ENCODE peak calls at places on chromosomes 2 and 18, in eight cellular contexts. C, Z, H, O, K, I, R and N are unnamed samples.

GRCh38 chr2:159202568-159203071 is 83.9 kb downstream of the WDSUB1 start:
- DNase-seq in C (peak), Z (no peak), H (peak), O (no peak), K (peak), I (no peak), R (no peak), N (peak)

GRCh38 chr2:154637426-154637825 is 61.1 kb upstream of the KCNJ3 start:
- DNase-seq in C (no peak), Z (no peak), H (no peak), O (no peak), K (no peak), I (no peak), R (no peak), N (no peak)

GRCh38 chr2:206415618-206416243 is 27.6 kb upstream of the ADAM23 start:
- DNase-seq in C (no peak), Z (no peak), H (no peak), O (no peak), K (no peak), I (no peak), R (peak), N (no peak)

GRCh38 chr2:222722327-222722946 is 51.0 kb downstream of the MOGAT1 start:
- DNase-seq in C (no peak), Z (no peak), H (peak), O (no peak), K (peak), I (no peak), R (no peak), N (peak)

GRCh38 chr2:10981941-10982381 is 70.2 kb downstream of the KCNF1 start:
- DNase-seq in C (no peak), Z (no peak), H (no peak), O (no peak), K (no peak), I (no peak), R (no peak), N (no peak)

GRCh38 chr2:223076573-223076972 is 24.6 kb downstream of the KCNE4 start:
- DNase-seq in C (no peak), Z (no peak), H (peak), O (no peak), K (peak), I (peak), R (no peak), N (peak)

GRCh38 chr2:128237081-128237534 is 81.6 kb downstream of the HS6ST1 start:
- DNase-seq in C (no peak), Z (no peak), H (peak), O (no peak), K (peak), I (no peak), R (no peak), N (no peak)

GRCh38 chr2:27496357-27497287 is at the start of gene GCKR:
- DNase-seq in C (no peak), Z (no peak), H (peak), O (no peak), K (peak), I (no peak), R (peak), N (no peak)

GRCh38 chr2:69154031-69154430 is 141.1 kb downstream of the ANTXR1 start:
- DNase-seq in C (no peak), Z (no peak), H (no peak), O (no peak), K (peak), I (no peak), R (no peak), N (peak)

GRCh38 chr2:33131820-33132219 is 185.1 kb downstream of the LTBP1 start:
- DNase-seq in C (no peak), Z (no peak), H (no peak), O (no peak), K (no peak), I (no peak), R (no peak), N (no peak)

GRCh38 chr18:40608220-40608619 is 1346.8 kb upstream of the PIK3C3 start:
- DNase-seq in C (no peak), Z (no peak), H (no peak), O (no peak), K (no peak), I (no peak), R (no peak), N (no peak)

GRCh38 chr2:60383421-60384117 is 169.9 kb downstream of the BCL11A start:
- DNase-seq in C (no peak), Z (no peak), H (no peak), O (no peak), K (no peak), I (no peak), R (no peak), N (no peak)

GRCh38 chr18:48769006-48769646 is 181.6 kb downstream of the SMAD7 start:
- DNase-seq in C (no peak), Z (no peak), H (no peak), O (no peak), K (no peak), I (no peak), R (no peak), N (no peak)

GRCh38 chr18:7608174-7608550 is 41.0 kb downstream of the PTPRM start:
- DNase-seq in C (no peak), Z (no peak), H (no peak), O (no peak), K (peak), I (no peak), R (no peak), N (peak)

GRCh38 chr2:120177011-120177621 is 46.1 kb downstream of the TMEM185B start:
- DNase-seq in C (no peak), Z (peak), H (no peak), O (peak), K (no peak), I (no peak), R (no peak), N (no peak)

GRCh38 chr2:28643911-28644334 is 107.7 kb upstream of the PPP1CB start:
- DNase-seq in C (no peak), Z (no peak), H (peak), O (no peak), K (peak), I (no peak), R (no peak), N (peak)

GRCh38 chr2:96202152-96202856 is 6.3 kb downstream of the STARD7 start:
- DNase-seq in C (no peak), Z (no peak), H (peak), O (no peak), K (no peak), I (no peak), R (no peak), N (no peak)

GRCh38 chr2:238655974-238656722 is 191.7 kb upstream of the TWIST2 start:
- DNase-seq in C (no peak), Z (no peak), H (no peak), O (no peak), K (no peak), I (peak), R (no peak), N (no peak)

GRCh38 chr2:20384949-20385348 is 34.3 kb upstream of the PUM2 start:
- DNase-seq in C (no peak), Z (no peak), H (no peak), O (no peak), K (no peak), I (no peak), R (no peak), N (no peak)

GRCh38 chr2:65204461-65205230 is 23.0 kb upstream of the ACTR2 start:
- DNase-seq in C (no peak), Z (peak), H (no peak), O (no peak), K (no peak), I (no peak), R (no peak), N (peak)

GRCh38 chr2:120995656-120996190 is 260.1 kb downstream of the GLI2 start:
- DNase-seq in C (no peak), Z (no peak), H (no peak), O (no peak), K (no peak), I (peak), R (no peak), N (no peak)

GRCh38 chr2:100767810-100768806 is 51.8 kb upstream of the NPAS2 start:
- DNase-seq in C (no peak), Z (no peak), H (no peak), O (no peak), K (no peak), I (no peak), R (no peak), N (no peak)

GRCh38 chr2:16900405-16901025 is 234.9 kb upstream of the CYRIA start:
- DNase-seq in C (peak), Z (no peak), H (no peak), O (peak), K (no peak), I (no peak), R (peak), N (no peak)

GRCh38 chr18:79927597-79928562 is 23.6 kb downstream of the SLC66A2 start:
- DNase-seq in C (peak), Z (no peak), H (no peak), O (no peak), K (no peak), I (no peak), R (no peak), N (no peak)

GRCh38 chr2:48218169-48218568 is 311.8 kb upstream of the STON1 start:
- DNase-seq in C (no peak), Z (no peak), H (no peak), O (no peak), K (no peak), I (no peak), R (no peak), N (no peak)

GRCh38 chr2:27281855-27282559 is at the start of gene TRIM54:
- DNase-seq in C (peak), Z (no peak), H (no peak), O (no peak), K (no peak), I (no peak), R (no peak), N (no peak)

GRCh38 chr2:158570869-158571268 is 114.1 kb downstream of the PKP4 start:
- DNase-seq in C (no peak), Z (no peak), H (no peak), O (no peak), K (no peak), I (no peak), R (no peak), N (no peak)

GRCh38 chr2:241884951-241885700 is 15.6 kb downstream of the RTP5 start:
- DNase-seq in C (no peak), Z (no peak), H (no peak), O (no peak), K (no peak), I (no peak), R (no peak), N (no peak)

GRCh38 chr18:55324166-55324565 is 263.8 kb downstream of the TCF4 start:
- DNase-seq in C (no peak), Z (no peak), H (no peak), O (no peak), K (no peak), I (no peak), R (no peak), N (no peak)

GRCh38 chr2:8157621-8158020 is 524.2 kb upstream of the ID2 start:
- DNase-seq in C (no peak), Z (no peak), H (no peak), O (no peak), K (no peak), I (peak), R (no peak), N (no peak)

GRCh38 chr2:229297284-229297683 is 26.2 kb upstream of the PID1 start:
- DNase-seq in C (no peak), Z (no peak), H (no peak), O (no peak), K (peak), I (no peak), R (no peak), N (no peak)

GRCh38 chr2:241853651-241854341 is 4.9 kb downstream of the PDCD1 start:
- DNase-seq in C (no peak), Z (no peak), H (no peak), O (no peak), K (no peak), I (no peak), R (peak), N (peak)

GRCh38 chr2:54810236-54810635 is 86.8 kb downstream of the EML6 start:
- DNase-seq in C (no peak), Z (no peak), H (no peak), O (no peak), K (no peak), I (no peak), R (no peak), N (no peak)

GRCh38 chr2:204860249-204860648 is 315.0 kb downstream of the PARD3B start:
- DNase-seq in C (no peak), Z (no peak), H (no peak), O (no peak), K (no peak), I (no peak), R (no peak), N (no peak)

GRCh38 chr18:44884446-44884845 is 203.8 kb downstream of the SETBP1 start:
- DNase-seq in C (no peak), Z (no peak), H (no peak), O (no peak), K (no peak), I (no peak), R (no peak), N (peak)

GRCh38 chr2:33302348-33302747 is 174.1 kb upstream of the RASGRP3 start:
- DNase-seq in C (no peak), Z (no peak), H (no peak), O (no peak), K (no peak), I (no peak), R (no peak), N (no peak)

GRCh38 chr2:21966139-21966538 is 842.4 kb downstream of the TDRD15 start:
- DNase-seq in C (no peak), Z (no peak), H (no peak), O (no peak), K (no peak), I (no peak), R (no peak), N (no peak)

GRCh38 chr2:25198209-25198525 is 29.8 kb upstream of the POMC start:
- DNase-seq in C (no peak), Z (no peak), H (no peak), O (no peak), K (no peak), I (no peak), R (no peak), N (no peak)

GRCh38 chr2:32960647-32961403 is 14.1 kb downstream of the LTBP1 start:
- DNase-seq in C (no peak), Z (no peak), H (no peak), O (no peak), K (no peak), I (no peak), R (no peak), N (no peak)

GRCh38 chr2:159608723-159609308 is 7.5 kb downstream of the BAZ2B start:
- DNase-seq in C (no peak), Z (no peak), H (no peak), O (no peak), K (no peak), I (no peak), R (no peak), N (no peak)

GRCh38 chr18:2948038-2948437 is 64.9 kb downstream of the LPIN2 start:
- DNase-seq in C (peak), Z (no peak), H (peak), O (no peak), K (peak), I (no peak), R (peak), N (peak)
- TF ChIP-seq CTCF in C (peak), Z (no peak), H (peak), O (peak), K (peak), I (peak), R (no peak), N (peak)

DNA sequence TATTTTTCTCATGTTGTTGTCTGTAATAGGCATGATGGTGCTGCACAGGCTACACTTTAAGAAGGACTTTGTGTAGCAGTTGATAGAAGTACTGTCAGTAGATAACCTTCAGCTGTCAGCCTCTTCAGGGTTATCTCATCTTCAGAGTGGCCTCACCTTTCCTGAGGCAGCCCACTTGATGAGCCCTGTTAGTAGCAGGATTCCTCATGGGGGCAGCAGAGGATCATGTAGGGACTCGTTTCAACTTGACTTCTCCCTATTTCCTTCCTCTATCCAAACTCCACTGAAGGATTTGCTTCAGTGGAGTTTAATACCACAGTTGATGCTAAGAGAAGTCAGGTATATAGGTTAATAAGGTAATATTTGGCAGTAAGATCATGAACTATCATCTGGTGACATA is 530.3 kb upstream of the FSIP2 start:
- DNase-seq in C (peak), Z (no peak), H (no peak), O (no peak), K (peak), I (no peak), R (peak), N (peak)
- TF ChIP-seq CTCF in C (peak), Z (no peak), H (no peak), O (peak), K (no peak), I (no peak), R (peak), N (peak)

GRCh38 chr2:233059547-233059796 is 670 bp upstream of the INPP5D start:
- DNase-seq in C (peak), Z (no peak), H (no peak), O (no peak), K (no peak), I (no peak), R (no peak), N (no peak)
- TF ChIP-seq CTCF in C (no peak), Z (no peak), H (no peak), O (peak), K (no peak), I (no peak), R (no peak), N (no peak)

GRCh38 chr2:12320027-12320734 is 396.6 kb upstream of the TRIB2 start:
- DNase-seq in C (no peak), Z (no peak), H (no peak), O (no peak), K (no peak), I (no peak), R (no peak), N (no peak)

GRCh38 chr2:12318427-12319057 is 398.2 kb upstream of the TRIB2 start:
- DNase-seq in C (no peak), Z (no peak), H (peak), O (no peak), K (no peak), I (no peak), R (no peak), N (peak)

GRCh38 chr2:12321886-12322285 is 394.9 kb upstream of the TRIB2 start:
- DNase-seq in C (no peak), Z (no peak), H (no peak), O (no peak), K (peak), I (no peak), R (no peak), N (no peak)

GRCh38 chr2:12317853-12318426 is 398.8 kb upstream of the TRIB2 start:
- DNase-seq in C (no peak), Z (no peak), H (peak), O (no peak), K (peak), I (no peak), R (no peak), N (no peak)

GRCh38 chr2:12321017-12321641 is 395.6 kb upstream of the TRIB2 start:
- DNase-seq in C (no peak), Z (no peak), H (peak), O (no peak), K (peak), I (no peak), R (no peak), N (peak)
- TF ChIP-seq CTCF in C (no peak), Z (no peak), H (peak), O (no peak), K (no peak), I (no peak), R (no peak), N (peak)

GRCh38 chr2:230715201-230715600 is 2.6 kb downstream of the CAB39 start:
- DNase-seq in C (peak), Z (no peak), H (no peak), O (no peak), K (peak), I (no peak), R (no peak), N (peak)
- TF ChIP-seq CTCF in C (no peak), Z (no peak), H (no peak), O (no peak), K (no peak), I (no peak), R (no peak), N (no peak)

GRCh38 chr2:166612214-166612613 is 118.2 kb upstream of the SCN7A start:
- DNase-seq in C (no peak), Z (no peak), H (no peak), O (no peak), K (no peak), I (no peak), R (no peak), N (no peak)

GRCh38 chr2:166613226-166613625 is 119.2 kb upstream of the SCN7A start:
- DNase-seq in C (no peak), Z (no peak), H (no peak), O (no peak), K (no peak), I (no peak), R (no peak), N (no peak)

GRCh38 chr2:166609183-166609959 is 115.3 kb upstream of the SCN7A start:
- DNase-seq in C (peak), Z (no peak), H (no peak), O (no peak), K (no peak), I (no peak), R (no peak), N (no peak)

GRCh38 chr2:166610180-166610919 is 116.3 kb upstream of the SCN7A start:
- DNase-seq in C (peak), Z (no peak), H (no peak), O (no peak), K (no peak), I (no peak), R (no peak), N (peak)

GRCh38 chr2:166614027-166614426 is 120.0 kb upstream of the SCN7A start:
- DNase-seq in C (no peak), Z (no peak), H (no peak), O (no peak), K (no peak), I (no peak), R (no peak), N (no peak)
- TF ChIP-seq CTCF in C (no peak), Z (no peak), H (no peak), O (no peak), K (no peak), I (no peak), R (no peak), N (no peak)

GRCh38 chr18:63025251-63025710 is 294.3 kb downstream of the BCL2 start:
- DNase-seq in C (peak), Z (no peak), H (no peak), O (peak), K (no peak), I (no peak), R (no peak), N (no peak)
- TF ChIP-seq CTCF in C (peak), Z (no peak), H (peak), O (peak), K (peak), I (peak), R (no peak), N (peak)

DNA sequence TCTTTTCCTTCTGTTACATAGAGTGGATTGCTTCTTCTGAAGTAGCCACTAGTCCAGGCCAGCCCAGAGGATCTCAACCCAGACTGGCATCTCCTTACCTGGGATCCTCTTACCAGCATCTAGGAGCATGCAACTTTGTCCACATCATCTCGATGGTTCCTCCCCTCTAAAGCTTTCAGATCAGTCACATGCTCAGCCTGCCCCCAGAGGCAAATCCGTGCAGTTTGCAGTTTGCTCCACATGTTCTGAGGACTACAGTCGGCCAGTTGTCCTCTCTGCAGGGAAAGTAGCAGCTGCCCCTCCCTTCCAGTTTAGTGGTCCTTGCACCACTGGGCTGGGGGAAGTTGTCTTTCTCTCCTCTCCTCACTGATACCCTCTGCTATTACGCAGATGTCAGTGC is 259.8 kb upstream of the APCDD1 start:
- DNase-seq in C (peak), Z (no peak), H (no peak), O (no peak), K (peak), I (no peak), R (no peak), N (no peak)
- TF ChIP-seq CTCF in C (peak), Z (no peak), H (no peak), O (peak), K (no peak), I (no peak), R (no peak), N (no peak)

GRCh38 chr2:102301867-102302362 is 9.4 kb upstream of the IL1RL1 start:
- DNase-seq in C (peak), Z (peak), H (no peak), O (peak), K (peak), I (no peak), R (no peak), N (no peak)
- TF ChIP-seq CTCF in C (peak), Z (peak), H (peak), O (peak), K (peak), I (no peak), R (no peak), N (no peak)

DNA sequence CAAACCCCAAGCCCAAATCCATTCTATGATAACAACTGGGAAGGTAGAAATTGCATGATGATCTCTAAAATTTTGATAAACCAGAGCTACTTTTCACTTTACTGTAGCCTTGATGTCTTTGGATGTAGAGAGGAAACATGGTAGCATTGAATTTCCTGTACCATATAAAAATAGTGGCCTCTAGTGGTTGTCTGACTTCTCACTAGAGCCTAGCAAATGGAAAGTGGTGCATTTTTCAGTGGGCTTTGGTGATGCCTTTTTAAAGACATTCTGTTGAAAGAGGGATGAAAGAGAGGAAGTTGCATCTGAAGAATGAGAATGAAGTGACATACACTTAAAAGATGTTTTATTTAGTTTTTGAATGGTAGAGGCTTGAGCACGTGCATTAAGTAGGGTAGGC is 662.2 kb downstream of the XIRP2 start:
- DNase-seq in C (no peak), Z (no peak), H (no peak), O (no peak), K (peak), I (no peak), R (no peak), N (peak)
- TF ChIP-seq CTCF in C (peak), Z (no peak), H (peak), O (peak), K (peak), I (no peak), R (peak), N (peak)